ENCODE peak calls at places on chromosomes 11 and 22, in four cellular contexts. V, O, P and R are unnamed samples.

GRCh38 chr11:7533199-7534029 is 19.6 kb downstream of the PPFIBP2 start:
- DNase-seq in V (no peak), O (no peak), P (no peak), R (no peak)

GRCh38 chr11:75562836-75563484 is 907 bp downstream of the SERPINH1 start:
- DNase-seq in V (peak; percentile 52), O (peak; percentile 64), P (peak; percentile 56), R (no peak)

GRCh38 chr11:124591430-124591829 is 19.8 kb upstream of the PANX3 start:
- DNase-seq in V (no peak), O (no peak), P (no peak), R (no peak)

GRCh38 chr11:75471134-75471943 is 38.3 kb upstream of the KLHL35 start:
- DNase-seq in V (no peak), O (no peak), P (no peak), R (peak; percentile 85)

GRCh38 chr11:127281534-127281933 is 281.0 kb upstream of the KIRREL3 start:
- DNase-seq in V (no peak), O (no peak), P (no peak), R (no peak)

GRCh38 chr11:86442827-86443226 is 68.1 kb downstream of the CCDC81 start:
- DNase-seq in V (no peak), O (no peak), P (no peak), R (no peak)

GRCh38 chr11:118715245-118715807 is 35.9 kb upstream of the TREH start:
- DNase-seq in V (peak; percentile 26), O (no peak), P (no peak), R (no peak)

GRCh38 chr11:117861151-117862018 is 15.1 kb downstream of the FXYD6 start:
- DNase-seq in V (no peak), O (peak; percentile 31), P (no peak), R (no peak)

GRCh38 chr11:61037694-61038093 is 64.6 kb upstream of the CD5 start:
- DNase-seq in V (no peak), O (no peak), P (no peak), R (no peak)

GRCh38 chr11:7964873-7965272 is 374 bp downstream of the NLRP10 start:
- DNase-seq in V (peak; percentile 20), O (no peak), P (peak; percentile 90), R (no peak)

GRCh38 chr22:28005513-28005912 is 86.5 kb upstream of the PITPNB start:
- DNase-seq in V (no peak), O (no peak), P (no peak), R (no peak)

GRCh38 chr11:60924906-60925684 is 835 bp downstream of the TMEM132A start:
- DNase-seq in V (no peak), O (peak; percentile 27), P (no peak), R (peak; percentile 47)

GRCh38 chr11:85809881-85810280 is 1.1 kb downstream of the SYTL2 start:
- DNase-seq in V (no peak), O (peak; percentile 37), P (no peak), R (no peak)

GRCh38 chr22:24200616-24201212 is 19.4 kb downstream of the SUSD2 start:
- DNase-seq in V (peak; percentile 33), O (no peak), P (peak; percentile 51), R (no peak)

GRCh38 chr22:19793656-19794310 is 33.2 kb downstream of the TBX1 start:
- DNase-seq in V (peak; percentile 49), O (no peak), P (no peak), R (no peak)

GRCh38 chr11:27307232-27307631 is 55.8 kb downstream of the CCDC34 start:
- DNase-seq in V (no peak), O (no peak), P (no peak), R (no peak)

GRCh38 chr11:114812698-114813097 is 134.4 kb downstream of the NXPE2 start:
- DNase-seq in V (no peak), O (no peak), P (no peak), R (no peak)

GRCh38 chr22:27399161-27399560 is 402.4 kb downstream of the MN1 start:
- DNase-seq in V (no peak), O (no peak), P (no peak), R (no peak)

GRCh38 chr11:3939211-3939610 is 83.7 kb downstream of the STIM1 start:
- DNase-seq in V (peak; percentile 90), O (no peak), P (peak; percentile 95), R (no peak)

GRCh38 chr11:26720003-26720402 is 1.9 kb downstream of the SLC5A12 start:
- DNase-seq in V (no peak), O (no peak), P (no peak), R (no peak)

GRCh38 chr11:130847517-130847916 is 68.8 kb downstream of the SNX19 start:
- DNase-seq in V (peak; percentile 55), O (no peak), P (peak; percentile 87), R (no peak)

GRCh38 chr22:44389181-44389580 is 76.4 kb upstream of the SHISAL1 start:
- DNase-seq in V (no peak), O (no peak), P (no peak), R (no peak)

GRCh38 chr11:22558638-22559037 is 67.0 kb downstream of the FANCF start:
- DNase-seq in V (no peak), O (no peak), P (peak; percentile 1), R (no peak)

GRCh38 chr11:60981515-60981914 is 10.0 kb downstream of the CD6 start:
- DNase-seq in V (no peak), O (no peak), P (no peak), R (no peak)

GRCh38 chr11:91653091-91653754 is 571.4 kb upstream of the FAT3 start:
- DNase-seq in V (no peak), O (no peak), P (no peak), R (no peak)

GRCh38 chr11:102830328-102830727 is 13.1 kb downstream of the MMP3 start:
- DNase-seq in V (no peak), O (no peak), P (peak; percentile 29), R (no peak)

GRCh38 chr11:128095459-128096096 is 491.8 kb downstream of the ETS1 start:
- DNase-seq in V (peak; percentile 65), O (no peak), P (peak; percentile 76), R (no peak)

GRCh38 chr11:113046866-113047265 is 85.6 kb downstream of the NCAM1 start:
- DNase-seq in V (peak; percentile 70), O (no peak), P (no peak), R (no peak)

GRCh38 chr11:124586247-124586860 is 16.6 kb downstream of the OR8A1 start:
- DNase-seq in V (peak; percentile 63), O (peak; percentile 58), P (peak; percentile 66), R (no peak)

GRCh38 chr22:37669586-37669985 is 5.8 kb upstream of the LGALS1 start:
- DNase-seq in V (peak; percentile 73), O (no peak), P (peak; percentile 90), R (no peak)

GRCh38 chr11:14544611-14545010 is 24.4 kb upstream of the PSMA1 start:
- DNase-seq in V (peak; percentile 91), O (no peak), P (peak; percentile 33), R (no peak)

GRCh38 chr11:64916040-64916847 is 765 bp downstream of the ATG2A start:
- DNase-seq in V (peak; percentile 82), O (no peak), P (peak; percentile 33), R (no peak)

GRCh38 chr11:64919627-64920026 is 2.6 kb upstream of the ATG2A start:
- DNase-seq in V (no peak), O (no peak), P (no peak), R (no peak)

GRCh38 chr11:64917663-64917995 is 620 bp upstream of the ATG2A start:
- DNase-seq in V (no peak), O (no peak), P (no peak), R (no peak)

GRCh38 chr11:64916848-64917662 is at the start of gene ATG2A:
- DNase-seq in V (peak; percentile 100), O (peak; percentile 97), P (peak; percentile 100), R (peak; percentile 96)

DNA sequence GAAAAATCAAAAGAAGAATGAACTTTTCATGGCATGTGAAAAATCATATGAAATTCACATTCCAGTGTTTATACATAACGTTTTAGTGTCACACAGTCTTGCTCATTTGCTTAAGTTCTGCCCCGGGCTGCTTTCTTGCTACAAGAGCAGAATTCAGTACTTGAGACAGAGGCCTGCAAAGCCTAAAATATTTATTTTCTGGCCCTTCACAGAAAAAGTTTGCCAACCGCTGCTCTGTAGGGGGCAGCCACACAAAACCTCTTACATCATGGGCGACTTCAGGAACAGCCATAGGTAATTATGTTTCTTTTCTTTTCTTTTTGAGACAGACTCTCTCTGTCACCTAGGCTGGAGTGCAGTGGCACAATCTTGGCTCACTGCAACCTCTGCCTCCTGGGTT is 1.0 kb upstream of the ATG2A start:
- DNase-seq in V (peak; percentile 66), O (no peak), P (peak; percentile 70), R (no peak)
- TF ChIP-seq CTCF in V (peak; percentile 27), O (peak; percentile 20), P (peak; percentile 42), R (peak; percentile 16)

GRCh38 chr22:29269230-29269604 is 1.1 kb downstream of the EWSR1 start:
- DNase-seq in V (peak; percentile 18), O (no peak), P (no peak), R (no peak)
- TF ChIP-seq CTCF in V (no peak), O (no peak), P (no peak), R (no peak)

GRCh38 chr11:1762537-1763302 is 1.0 kb downstream of the CTSD start:
- DNase-seq in V (no peak), O (no peak), P (no peak), R (no peak)

GRCh38 chr11:1765871-1766718 is 2.4 kb upstream of the CTSD start:
- DNase-seq in V (no peak), O (no peak), P (no peak), R (no peak)

GRCh38 chr11:1761857-1762536 is 1.7 kb downstream of the CTSD start:
- DNase-seq in V (peak; percentile 48), O (no peak), P (no peak), R (no peak)

GRCh38 chr11:1763336-1763795 is 361 bp downstream of the CTSD start:
- DNase-seq in V (no peak), O (no peak), P (no peak), R (no peak)

DNA sequence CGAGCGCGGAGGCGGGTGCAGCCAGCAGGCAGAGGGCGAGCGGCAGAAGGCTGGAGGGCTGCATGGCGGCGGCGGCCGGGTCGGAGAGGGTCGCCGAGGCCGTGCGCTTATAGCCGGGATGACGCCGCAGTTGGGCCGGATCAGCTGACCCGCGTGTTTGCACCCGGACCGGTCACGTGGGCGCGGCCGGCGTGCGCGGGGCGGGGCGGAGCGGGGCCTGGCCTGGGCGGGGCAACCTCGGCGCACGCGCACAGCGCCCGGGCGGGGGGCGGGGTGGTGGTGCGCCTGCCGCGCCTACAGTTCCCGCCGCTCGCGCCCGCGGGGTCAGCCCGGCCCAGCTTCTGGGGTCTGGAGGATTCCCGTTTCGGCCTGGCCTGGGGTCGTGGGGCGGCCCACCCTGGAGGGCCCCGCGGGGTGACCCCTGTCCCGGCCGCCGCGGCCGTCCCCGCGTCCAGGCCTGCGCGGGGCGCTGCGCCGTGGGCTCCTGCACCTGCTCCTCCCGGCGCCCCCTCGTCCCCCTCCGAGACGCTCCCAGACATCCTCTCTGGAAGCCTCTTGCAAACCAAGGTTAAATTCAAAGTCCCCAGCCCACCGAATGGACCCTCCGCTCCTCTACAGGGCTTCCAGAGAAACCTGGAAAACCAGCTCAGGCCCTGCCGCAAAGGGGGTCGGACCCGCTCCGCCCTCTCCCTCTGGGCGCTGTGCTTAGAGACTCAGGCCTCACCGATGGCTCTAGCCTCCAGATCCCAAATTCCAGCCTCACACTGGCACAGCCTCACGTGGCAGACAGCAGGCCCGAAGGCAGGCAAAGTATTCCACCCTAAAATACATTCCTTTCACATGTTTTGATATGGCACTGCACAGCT is at the start of gene CTSD:
- DNase-seq in V (peak; percentile 77), O (peak; percentile 84), P (peak; percentile 69), R (peak; percentile 88)
- TF ChIP-seq CTCF in V (no peak), O (no peak), P (no peak), R (no peak)

GRCh38 chr11:30225642-30226041 is 5.2 kb upstream of the FSHB start:
- DNase-seq in V (no peak), O (no peak), P (no peak), R (no peak)
- TF ChIP-seq CTCF in V (no peak), O (no peak), P (no peak), R (no peak)